ENCODE peak calls at places on chromosomes 5 and 9, in five cellular contexts. F is HCT116, Q is ovary, A is foreskin fibroblast, O is psoas muscle. B is an unnamed sample.

GRCh38 chr9:4604678-4605095 is 57.4 kb upstream of the PLPP6 start:
- DNase-seq in F (peak), Q (no peak), A (peak), O (no peak), B (peak)

GRCh38 chr5:83947763-83948162 is 227.1 kb upstream of the HAPLN1 start:
- DNase-seq in F (no peak), Q (no peak), A (no peak), O (no peak), B (no peak)

GRCh38 chr9:135478858-135479468 is 619 bp upstream of the PPP1R26 start:
- DNase-seq in F (no peak), Q (peak), A (peak), O (no peak), B (no peak)

GRCh38 chr9:129667850-129668249 is 2.4 kb downstream of the PRRX2 start:
- DNase-seq in F (no peak), Q (no peak), A (peak), O (no peak), B (no peak)

GRCh38 chr5:127343866-127344265 is 53.3 kb downstream of the MEGF10 start:
- DNase-seq in F (no peak), Q (no peak), A (no peak), O (no peak), B (no peak)

GRCh38 chr9:136095028-136095494 is at the start of gene NACC2:
- DNase-seq in F (no peak), Q (peak), A (peak), O (peak), B (no peak)

GRCh38 chr9:109972026-109973005 is 192.3 kb downstream of the PALM2AKAP2 start:
- DNase-seq in F (no peak), Q (no peak), A (no peak), O (no peak), B (peak)

GRCh38 chr5:90161399-90161798 is 248.2 kb downstream of the CETN3 start:
- DNase-seq in F (peak), Q (peak), A (peak), O (no peak), B (peak)

GRCh38 chr5:14316471-14316870 is 173.3 kb downstream of the TRIO start:
- DNase-seq in F (no peak), Q (peak), A (peak), O (no peak), B (no peak)

GRCh38 chr9:6055213-6055612 is 39.8 kb upstream of the RANBP6 start:
- DNase-seq in F (peak), Q (no peak), A (peak), O (no peak), B (peak)

GRCh38 chr5:149937610-149938009 is 7.0 kb downstream of the PDE6A start:
- DNase-seq in F (no peak), Q (no peak), A (peak), O (no peak), B (no peak)

GRCh38 chr5:181205735-181206401 is 872 bp upstream of the TRIM7 start:
- DNase-seq in F (no peak), Q (peak), A (peak), O (no peak), B (no peak)

GRCh38 chr5:127567026-127567768 is 49.8 kb downstream of the PRRC1 start:
- DNase-seq in F (no peak), Q (no peak), A (no peak), O (no peak), B (peak)

GRCh38 chr5:163915481-163915961 is 410.1 kb downstream of the MAT2B start:
- DNase-seq in F (no peak), Q (no peak), A (peak), O (no peak), B (peak)

GRCh38 chr5:177491429-177491945 is 5.9 kb downstream of the PDLIM7 start:
- DNase-seq in F (no peak), Q (peak), A (peak), O (peak), B (peak)

GRCh38 chr5:81755320-81755719 is 4.4 kb upstream of the SSBP2 start:
- DNase-seq in F (peak), Q (no peak), A (peak), O (peak), B (no peak)

GRCh38 chr5:98779264-98779877 is 5.9 kb downstream of the RGMB start:
- DNase-seq in F (no peak), Q (no peak), A (peak), O (no peak), B (no peak)

GRCh38 chr5:98783051-98783649 is 9.7 kb downstream of the RGMB start:
- DNase-seq in F (no peak), Q (no peak), A (peak), O (no peak), B (no peak)

GRCh38 chr5:98781520-98781919 is 8.1 kb downstream of the RGMB start:
- DNase-seq in F (no peak), Q (no peak), A (peak), O (no peak), B (no peak)

GRCh38 chr5:98781964-98782363 is 8.5 kb downstream of the RGMB start:
- DNase-seq in F (no peak), Q (no peak), A (peak), O (no peak), B (no peak)

DNA sequence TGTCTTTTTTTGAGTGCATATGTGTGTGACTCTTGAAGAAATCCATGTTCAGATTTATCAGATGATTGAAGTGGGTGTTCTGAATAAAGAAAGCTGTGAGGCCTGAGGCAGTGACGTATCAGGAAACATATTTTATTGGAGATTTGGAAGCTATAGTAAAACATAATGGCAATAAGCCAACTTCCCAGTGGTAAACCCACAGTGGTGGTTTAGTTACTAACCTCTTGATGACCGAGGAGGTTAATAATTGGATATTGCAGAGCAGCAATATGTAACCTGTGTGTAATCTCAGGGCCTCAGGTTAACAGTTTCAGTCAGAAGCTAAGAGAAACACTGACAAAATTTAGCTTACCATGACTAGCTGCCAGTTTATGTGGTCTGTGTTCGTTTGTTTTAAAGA is 6.9 kb downstream of the RGMB start:
- DNase-seq in F (no peak), Q (no peak), A (peak), O (no peak), B (no peak)
- H3K4me3 ChIP-seq in F (no peak), Q (no peak), A (peak), O (no peak), B (no peak)

DNA sequence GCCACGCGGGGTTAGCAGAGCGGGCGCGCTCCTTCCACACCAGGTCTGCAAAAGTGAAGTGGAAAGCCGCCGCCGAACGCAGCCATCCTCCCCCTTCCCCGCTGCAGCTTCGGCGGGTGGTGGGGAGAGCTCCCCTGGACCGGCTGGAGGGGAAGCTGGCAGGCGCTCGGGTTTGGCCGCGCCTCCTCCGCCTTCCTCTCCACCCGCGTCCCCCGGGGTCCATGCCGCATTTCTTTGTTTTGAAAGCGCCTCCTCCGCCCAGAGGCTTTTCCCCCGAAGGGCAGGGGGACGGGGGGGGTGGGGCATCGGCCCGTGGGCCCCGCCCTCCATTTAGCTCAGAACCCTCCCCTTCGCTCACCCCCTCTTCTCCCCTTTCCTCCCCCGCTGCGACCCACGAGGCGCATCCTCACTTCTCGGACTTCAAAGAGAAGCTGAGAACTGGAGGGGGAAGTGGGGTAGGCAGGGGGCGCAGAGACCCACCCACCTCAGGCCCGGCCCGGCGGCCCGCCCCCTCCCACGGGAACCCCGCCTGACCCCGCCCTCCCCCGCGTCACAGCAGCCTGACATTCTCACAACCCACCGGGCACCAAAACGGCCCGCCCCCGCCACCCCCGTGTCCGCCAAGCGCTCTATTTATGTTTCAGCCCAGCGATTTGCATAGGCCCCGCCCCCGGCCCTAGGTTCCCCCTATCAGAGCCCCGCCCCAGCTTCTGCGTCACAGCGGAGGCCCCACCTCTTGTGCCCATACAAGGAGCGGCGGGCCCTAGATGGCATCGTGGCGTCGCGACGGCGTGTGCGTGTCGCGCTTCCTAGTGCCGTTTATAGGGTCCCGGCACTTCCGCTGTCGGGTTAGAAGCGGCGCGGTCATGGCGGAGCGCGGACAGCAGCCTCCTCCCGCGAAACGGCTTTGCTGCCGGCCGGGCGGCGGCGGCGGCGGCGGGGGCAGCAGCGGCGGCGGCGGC is at the start of gene ZSWIM6:
- DNase-seq in F (peak), Q (peak), A (peak), O (peak), B (peak)
- TF ChIP-seq CTCF in F (no peak), Q (no peak), A (no peak), O (no peak), B (no peak)

DNA sequence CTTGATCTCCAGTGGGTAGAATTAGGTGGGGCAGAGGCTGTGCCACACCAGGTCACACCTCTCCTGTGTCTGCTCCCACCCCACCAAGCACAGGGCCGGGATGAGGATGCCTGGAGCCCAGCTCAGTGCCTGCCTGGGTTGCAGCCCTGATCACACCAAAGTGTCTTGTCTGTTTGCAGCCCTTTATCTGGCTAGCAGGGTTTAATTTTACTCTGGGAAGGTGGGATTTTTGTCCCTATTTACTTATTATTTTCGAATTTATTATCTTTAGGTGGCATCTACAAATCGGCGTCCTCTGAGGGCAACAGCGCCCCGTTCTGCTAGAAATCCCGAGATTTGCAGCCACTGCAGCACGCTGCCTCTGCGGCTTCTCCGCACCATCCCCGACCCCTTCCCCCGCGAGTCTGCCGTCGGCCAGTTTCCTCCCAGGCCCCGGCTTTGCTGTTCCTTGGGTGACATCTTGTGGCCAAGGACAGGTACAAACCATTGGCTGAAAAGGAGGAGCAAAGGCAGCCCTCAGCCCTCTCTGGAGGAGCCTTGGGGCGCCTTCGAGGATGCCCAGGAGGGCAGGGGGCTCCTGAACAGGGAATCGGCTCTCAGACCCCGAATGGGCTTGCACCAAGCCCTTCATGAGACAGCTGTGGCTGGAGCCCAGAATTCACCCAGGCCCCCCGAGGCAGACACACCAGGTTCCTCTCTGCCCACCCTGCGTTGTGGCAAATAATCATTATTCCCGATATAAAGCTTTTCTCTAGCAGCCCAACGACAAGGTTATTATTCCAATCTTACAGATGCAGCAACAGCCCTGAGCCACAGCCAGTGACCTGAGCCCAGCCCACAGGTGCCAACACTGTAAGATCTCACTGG is 113.0 kb downstream of the GAPVD1 start:
- DNase-seq in F (peak), Q (peak), A (peak), O (peak), B (peak)
- H3K4me3 ChIP-seq in F (no peak), Q (no peak), A (peak), O (peak), B (peak)

GRCh38 chr5:23506329-23507236 is 826 bp upstream of the PRDM9 start:
- DNase-seq in F (no peak), Q (no peak), A (peak), O (no peak), B (no peak)
- TF ChIP-seq CTCF in F (no peak), Q (no peak), A (no peak), O (no peak), B (no peak)

GRCh38 chr9:133538851-133539250 is 4.3 kb downstream of the ADAMTSL2 start:
- DNase-seq in F (no peak), Q (no peak), A (no peak), O (no peak), B (no peak)

GRCh38 chr9:133540336-133541025 is 6.0 kb downstream of the ADAMTSL2 start:
- DNase-seq in F (no peak), Q (no peak), A (no peak), O (no peak), B (peak)

GRCh38 chr9:133537257-133537656 is 2.8 kb downstream of the ADAMTSL2 start:
- DNase-seq in F (no peak), Q (no peak), A (no peak), O (no peak), B (no peak)

GRCh38 chr9:133538176-133538575 is 3.7 kb downstream of the ADAMTSL2 start:
- DNase-seq in F (no peak), Q (no peak), A (no peak), O (no peak), B (no peak)

DNA sequence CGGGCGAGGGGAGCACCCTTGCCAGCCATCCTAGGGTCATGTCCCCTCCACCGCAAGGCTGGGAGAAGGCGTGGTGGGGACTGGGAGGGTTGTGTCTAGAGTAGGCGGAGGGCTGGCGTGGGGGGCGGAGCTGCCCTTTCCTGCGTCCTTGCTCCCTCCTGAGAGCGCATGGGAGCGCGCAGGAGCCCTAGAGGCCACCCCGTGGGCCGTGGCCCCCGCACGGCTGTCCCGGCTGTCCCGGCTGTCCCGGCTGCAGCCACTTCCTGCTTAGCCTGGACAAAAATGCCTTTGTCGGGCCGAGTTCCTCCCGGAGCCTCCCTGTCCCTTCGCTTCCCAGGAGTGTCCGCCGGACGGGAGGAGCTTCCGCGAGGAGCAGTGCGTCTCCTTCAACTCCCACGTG is 4.9 kb downstream of the ADAMTSL2 start:
- DNase-seq in F (no peak), Q (peak), A (no peak), O (peak), B (no peak)
- H3K4me3 ChIP-seq in F (no peak), Q (no peak), A (no peak), O (peak), B (no peak)

GRCh38 chr5:54947187-54947586 is 38.2 kb downstream of the ESM1 start:
- DNase-seq in F (no peak), Q (no peak), A (no peak), O (no peak), B (no peak)

GRCh38 chr5:54946306-54946705 is 39.1 kb downstream of the ESM1 start:
- DNase-seq in F (no peak), Q (no peak), A (peak), O (no peak), B (no peak)

GRCh38 chr5:54942064-54942778 is 43.2 kb downstream of the ESM1 start:
- DNase-seq in F (no peak), Q (no peak), A (no peak), O (no peak), B (no peak)

DNA sequence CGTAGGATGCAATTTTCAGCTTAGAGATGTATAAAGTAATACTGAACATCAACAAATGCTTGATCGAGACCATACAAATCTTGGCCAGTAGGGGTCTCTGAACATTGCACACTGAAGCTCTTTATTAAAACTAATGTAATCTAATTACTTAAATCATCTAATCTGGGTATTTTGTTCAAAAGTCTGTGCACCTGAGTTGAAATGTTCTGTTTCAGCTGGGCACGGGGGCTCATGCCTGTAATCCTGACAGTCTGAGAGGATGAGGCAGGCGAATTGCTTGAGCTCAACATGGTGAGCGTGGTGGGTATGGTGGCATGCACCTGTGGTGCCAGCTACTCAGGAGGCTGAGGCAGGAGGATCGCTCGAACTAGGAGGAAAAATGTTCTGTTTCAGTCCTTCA is 41.0 kb downstream of the ESM1 start:
- DNase-seq in F (peak), Q (no peak), A (peak), O (no peak), B (peak)
- TF ChIP-seq CTCF in F (peak), Q (no peak), A (peak), O (peak), B (peak)

B was measured in GM12865.